ENCODE peak calls at places on chromosomes 3 and 15, in four cellular contexts. C is GM23338, Z is endothelial cell, X is brain microvascular endothelial cell. P is an unnamed sample.

GRCh38 chr3:68973635-68974034 is 39.8 kb downstream of the EOGT start:
- DNase-seq in C (peak), Z (peak), X (no peak), P (no peak)

GRCh38 chr15:51647128-51647562 is 24.6 kb upstream of the DMXL2 start:
- DNase-seq in C (no peak), Z (no peak), X (peak), P (no peak)

GRCh38 chr3:33440328-33440577 is at the start of gene UBP1:
- DNase-seq in C (no peak), Z (peak), X (no peak), P (no peak)

GRCh38 chr15:44489464-44489863 is 47.5 kb upstream of the EIF3J start:
- DNase-seq in C (no peak), Z (no peak), X (peak), P (no peak)

GRCh38 chr3:176514297-176514696 is 683.0 kb downstream of the TBL1XR1 start:
- DNase-seq in C (peak), Z (peak), X (peak), P (no peak)

GRCh38 chr15:78949461-78949860 is 4.6 kb upstream of the CTSH start:
- DNase-seq in C (no peak), Z (no peak), X (no peak), P (no peak)

GRCh38 chr15:45228931-45229330 is 23.1 kb upstream of the SLC28A2 start:
- DNase-seq in C (no peak), Z (no peak), X (no peak), P (no peak)

GRCh38 chr3:175046666-175047065 is 187.5 kb downstream of the NAALADL2 start:
- DNase-seq in C (no peak), Z (no peak), X (no peak), P (no peak)

GRCh38 chr3:69775751-69776150 is 36.5 kb downstream of the MITF start:
- DNase-seq in C (no peak), Z (no peak), X (no peak), P (no peak)

GRCh38 chr3:123503200-123503599 is 54.3 kb upstream of the ADCY5 start:
- DNase-seq in C (peak), Z (no peak), X (no peak), P (no peak)

GRCh38 chr3:40581166-40581565 is 56.4 kb downstream of the ZNF621 start:
- DNase-seq in C (no peak), Z (no peak), X (no peak), P (no peak)

GRCh38 chr3:128497305-128498126 is 4.5 kb upstream of the GATA2 start:
- DNase-seq in C (peak), Z (peak), X (no peak), P (peak)

GRCh38 chr3:129840707-129841360 is 52.7 kb downstream of the TMCC1 start:
- DNase-seq in C (no peak), Z (no peak), X (no peak), P (no peak)

GRCh38 chr3:3800685-3801509 is 1.7 kb downstream of the LRRN1 start:
- DNase-seq in C (peak), Z (peak), X (no peak), P (peak)

GRCh38 chr15:73949496-73949895 is 23.2 kb downstream of the LOXL1 start:
- DNase-seq in C (no peak), Z (no peak), X (no peak), P (no peak)

GRCh38 chr3:111676177-111677021 is 81.3 kb upstream of the ZBED2 start:
- DNase-seq in C (no peak), Z (no peak), X (peak), P (no peak)

GRCh38 chr3:2511356-2511755 is 412.7 kb downstream of the CNTN4 start:
- DNase-seq in C (peak), Z (no peak), X (no peak), P (no peak)

GRCh38 chr3:124467980-124468902 is 262.0 kb upstream of the UMPS start:
- DNase-seq in C (peak), Z (peak), X (peak), P (peak)

GRCh38 chr3:35565048-35565447 is 74.3 kb upstream of the ARPP21 start:
- DNase-seq in C (no peak), Z (no peak), X (no peak), P (no peak)

GRCh38 chr3:11954312-11954934 is 49.8 kb upstream of the SYN2 start:
- DNase-seq in C (no peak), Z (no peak), X (no peak), P (no peak)

GRCh38 chr15:45842151-45842550 is 207.3 kb downstream of the SQOR start:
- DNase-seq in C (no peak), Z (no peak), X (no peak), P (no peak)

GRCh38 chr3:10286596-10287295 is 6.0 kb downstream of the GHRL start:
- DNase-seq in C (peak), Z (no peak), X (peak), P (peak)

GRCh38 chr15:87155771-87156170 is 1076.1 kb downstream of the AGBL1 start:
- DNase-seq in C (no peak), Z (no peak), X (no peak), P (no peak)

GRCh38 chr15:74464216-74464615 is 3.3 kb upstream of the UBL7 start:
- DNase-seq in C (no peak), Z (no peak), X (no peak), P (no peak)

GRCh38 chr3:136343873-136344281 is 93.7 kb downstream of the PCCB start:
- DNase-seq in C (no peak), Z (no peak), X (peak), P (no peak)

GRCh38 chr3:25834346-25834745 is 44.5 kb downstream of the OXSM start:
- DNase-seq in C (no peak), Z (no peak), X (no peak), P (no peak)

GRCh38 chr3:67608034-67608433 is 46.4 kb downstream of the SUCLG2 start:
- DNase-seq in C (no peak), Z (no peak), X (no peak), P (no peak)

GRCh38 chr15:69758810-69759410 is 306.3 kb downstream of the RPLP1 start:
- DNase-seq in C (no peak), Z (no peak), X (peak), P (peak)

GRCh38 chr15:31263751-31264533 is 62.7 kb upstream of the KLF13 start:
- DNase-seq in C (no peak), Z (no peak), X (no peak), P (no peak)

GRCh38 chr15:50764331-50765201 is 940 bp downstream of the SPPL2A start:
- DNase-seq in C (no peak), Z (no peak), X (no peak), P (peak)

GRCh38 chr3:112377418-112378071 is 44.6 kb downstream of the CD200 start:
- DNase-seq in C (peak), Z (no peak), X (peak), P (no peak)

GRCh38 chr3:152047465-152047864 is 174.0 kb downstream of the SUCNR1 start:
- DNase-seq in C (no peak), Z (no peak), X (no peak), P (no peak)

GRCh38 chr3:42732829-42733459 is 30.3 kb upstream of the HHATL start:
- DNase-seq in C (peak), Z (peak), X (no peak), P (no peak)

GRCh38 chr3:148990211-148990610 is 1.1 kb upstream of the GYG1 start:
- DNase-seq in C (no peak), Z (no peak), X (no peak), P (peak)

GRCh38 chr3:145125307-145125706 is 1035.7 kb downstream of the PLOD2 start:
- DNase-seq in C (no peak), Z (no peak), X (peak), P (no peak)

GRCh38 chr15:88908697-88909621 is 4.2 kb downstream of the MFGE8 start:
- DNase-seq in C (no peak), Z (no peak), X (no peak), P (peak)

GRCh38 chr3:181289306-181289705 is 299.8 kb upstream of the DNAJC19 start:
- DNase-seq in C (no peak), Z (no peak), X (no peak), P (no peak)

GRCh38 chr3:56357266-56357665 is 111.0 kb downstream of the ERC2 start:
- DNase-seq in C (peak), Z (no peak), X (no peak), P (no peak)

DNA sequence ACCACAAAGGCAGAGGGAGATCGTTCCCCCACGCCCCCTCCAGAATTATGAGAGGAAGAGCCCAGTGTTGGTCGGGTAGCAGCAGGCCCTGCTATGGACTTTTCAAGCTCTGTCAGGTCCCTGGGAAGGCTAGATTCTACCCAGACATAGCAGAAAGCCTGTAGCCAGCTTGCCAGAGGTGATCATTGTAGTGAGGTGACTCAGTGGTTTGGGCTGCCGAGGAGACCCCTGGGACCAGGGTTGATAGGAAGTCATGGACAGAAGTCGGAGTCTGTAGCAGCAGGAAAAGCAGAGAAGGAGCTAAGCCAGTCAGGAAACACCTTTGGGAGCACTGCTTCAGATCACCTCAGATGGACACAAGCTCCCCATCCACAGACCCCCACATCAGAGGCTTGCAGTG is 67.7 kb downstream of the CCNL1 start:
- DNase-seq in C (no peak), Z (no peak), X (no peak), P (no peak)
- TF ChIP-seq CTCF in C (no peak), Z (no peak), X (no peak), P (no peak)

DNA sequence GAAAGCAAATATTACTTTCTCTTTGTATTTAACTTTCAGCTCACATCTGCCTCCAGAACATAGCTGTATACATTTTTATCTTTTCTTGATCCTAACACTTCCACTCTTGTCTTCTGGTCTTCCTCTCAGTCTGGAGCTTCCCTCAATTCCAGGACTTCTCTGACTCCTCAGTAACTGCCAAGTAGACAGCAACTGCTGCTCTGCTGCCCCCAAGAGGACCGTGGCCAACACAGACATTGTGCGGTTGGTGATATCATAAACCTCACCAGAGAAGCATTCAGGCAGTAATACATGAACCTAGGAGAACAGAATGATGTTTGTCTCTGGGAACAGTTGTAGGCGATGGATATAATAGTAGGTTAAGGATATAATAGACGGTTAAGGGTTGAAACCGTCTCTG is 45.2 kb upstream of the FGF12 start:
- DNase-seq in C (peak), Z (peak), X (peak), P (peak)
- TF ChIP-seq CTCF in C (peak), Z (no peak), X (peak), P (no peak)

GRCh38 chr3:94525039-94525438 is 462.2 kb downstream of the NSUN3 start:
- DNase-seq in C (peak), Z (no peak), X (peak), P (no peak)
- TF ChIP-seq CTCF in C (peak), Z (no peak), X (peak), P (no peak)

DNA sequence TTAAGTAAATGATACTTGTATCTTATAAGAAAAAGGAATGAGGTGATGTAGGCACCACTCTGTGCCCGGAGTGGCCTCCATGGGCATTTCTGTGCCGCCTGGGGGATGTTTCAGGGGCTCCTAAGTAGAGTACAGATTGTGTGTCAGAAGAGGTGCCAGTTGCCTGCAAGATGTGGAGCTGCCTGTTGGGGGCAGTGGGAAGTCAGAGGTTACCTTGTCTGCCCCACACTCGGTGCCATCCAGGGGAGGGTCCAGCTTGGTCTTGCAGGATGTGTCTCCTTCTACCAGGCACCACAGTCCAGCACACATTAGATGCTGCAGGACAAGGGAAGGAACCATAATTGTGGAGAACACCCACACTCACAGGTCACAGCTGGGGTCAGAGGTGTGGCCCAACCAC is 208.8 kb downstream of the ADAMTS17 start:
- DNase-seq in C (peak), Z (no peak), X (no peak), P (no peak)
- TF ChIP-seq CTCF in C (peak), Z (no peak), X (no peak), P (no peak)

GRCh38 chr3:14914777-14915113 is 32.6 kb upstream of the NR2C2 start:
- DNase-seq in C (no peak), Z (no peak), X (no peak), P (no peak)

GRCh38 chr3:14913071-14913925 is 34.1 kb upstream of the NR2C2 start:
- DNase-seq in C (no peak), Z (no peak), X (no peak), P (no peak)

GRCh38 chr3:14918356-14918860 is 29.0 kb upstream of the NR2C2 start:
- DNase-seq in C (no peak), Z (no peak), X (no peak), P (no peak)

GRCh38 chr3:14913926-14914776 is 33.2 kb upstream of the NR2C2 start:
- DNase-seq in C (peak), Z (no peak), X (no peak), P (peak)

DNA sequence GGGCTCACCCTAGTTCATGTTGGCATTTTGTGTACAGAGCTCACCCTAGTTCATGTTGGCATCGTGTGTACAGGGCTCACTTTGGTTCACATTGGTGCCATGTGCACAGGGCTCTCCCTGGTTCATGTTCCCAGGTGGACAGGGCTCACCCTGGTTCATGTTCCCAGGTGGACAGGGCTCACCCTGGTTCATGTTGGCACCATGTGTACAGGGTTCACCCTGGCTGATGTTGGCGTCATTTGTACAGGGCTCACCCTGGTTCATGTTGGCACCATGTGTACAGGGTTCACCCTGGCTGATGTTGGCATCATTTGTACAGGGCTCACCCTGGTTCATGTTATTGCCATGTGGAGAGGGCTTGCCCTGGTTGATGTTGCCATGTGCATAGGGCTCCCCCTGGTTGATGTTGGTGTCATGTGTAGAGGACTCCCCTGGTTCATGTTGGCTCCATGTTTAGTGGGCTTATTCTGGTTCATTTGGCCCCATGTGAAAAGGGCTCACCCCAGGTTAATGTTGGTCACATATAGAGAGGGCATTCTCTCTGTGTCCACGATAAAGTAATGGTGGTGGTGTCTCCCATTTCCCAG is 31.7 kb upstream of the NR2C2 start:
- DNase-seq in C (no peak), Z (no peak), X (no peak), P (peak)
- TF ChIP-seq CTCF in C (peak), Z (no peak), X (peak), P (peak)

DNA sequence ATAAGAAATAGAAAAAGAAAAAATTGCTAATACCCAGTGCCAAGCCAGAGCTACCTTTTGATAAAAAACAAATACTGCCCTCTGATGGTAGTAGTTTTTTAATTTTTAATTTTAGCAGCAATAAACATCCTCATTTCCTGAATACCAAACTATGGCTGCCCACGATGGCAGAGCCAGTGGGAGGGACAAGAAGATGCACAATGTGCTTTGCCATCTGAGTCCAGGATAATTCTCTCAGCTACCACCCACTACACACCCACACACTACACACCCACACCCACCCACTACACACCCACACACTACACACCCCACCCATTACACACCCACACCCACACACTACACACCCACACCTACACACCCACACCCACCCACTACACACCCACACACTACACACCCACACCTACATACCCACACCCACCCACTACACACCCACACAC is 17.8 kb downstream of the CEP19 start:
- DNase-seq in C (no peak), Z (no peak), X (no peak), P (peak)
- TF ChIP-seq CTCF in C (no peak), Z (no peak), X (peak), P (no peak)

GRCh38 chr15:65839354-65839901 is 29.9 kb upstream of the RAB11A start:
- DNase-seq in C (no peak), Z (no peak), X (no peak), P (no peak)

GRCh38 chr15:65835452-65835851 is 33.8 kb upstream of the RAB11A start:
- DNase-seq in C (no peak), Z (no peak), X (no peak), P (no peak)

GRCh38 chr15:65837301-65838283 is 31.7 kb upstream of the RAB11A start:
- DNase-seq in C (no peak), Z (no peak), X (no peak), P (no peak)

GRCh38 chr15:65834603-65835282 is 34.5 kb upstream of the RAB11A start:
- DNase-seq in C (no peak), Z (no peak), X (no peak), P (no peak)

DNA sequence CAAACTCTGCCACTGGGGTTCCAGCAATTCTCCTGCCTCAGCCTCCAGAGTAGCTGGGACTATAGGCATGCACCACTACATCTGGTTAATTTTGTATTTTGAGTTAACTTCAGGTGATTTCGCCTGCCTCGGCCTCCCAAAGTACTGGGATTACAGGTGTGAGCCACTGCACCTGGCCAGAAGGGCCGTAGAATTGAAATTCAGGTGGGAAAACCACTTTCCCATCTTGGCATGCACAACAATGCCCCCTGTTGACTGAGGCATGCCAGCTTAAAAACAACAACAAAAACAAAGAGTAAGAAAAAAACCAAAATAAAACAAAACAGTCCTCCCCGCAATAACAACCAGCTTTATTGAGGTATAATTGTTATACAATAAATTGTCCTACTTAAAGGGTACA is 32.6 kb upstream of the RAB11A start:
- DNase-seq in C (peak), Z (no peak), X (no peak), P (no peak)
- TF ChIP-seq CTCF in C (peak), Z (peak), X (peak), P (peak)

DNA sequence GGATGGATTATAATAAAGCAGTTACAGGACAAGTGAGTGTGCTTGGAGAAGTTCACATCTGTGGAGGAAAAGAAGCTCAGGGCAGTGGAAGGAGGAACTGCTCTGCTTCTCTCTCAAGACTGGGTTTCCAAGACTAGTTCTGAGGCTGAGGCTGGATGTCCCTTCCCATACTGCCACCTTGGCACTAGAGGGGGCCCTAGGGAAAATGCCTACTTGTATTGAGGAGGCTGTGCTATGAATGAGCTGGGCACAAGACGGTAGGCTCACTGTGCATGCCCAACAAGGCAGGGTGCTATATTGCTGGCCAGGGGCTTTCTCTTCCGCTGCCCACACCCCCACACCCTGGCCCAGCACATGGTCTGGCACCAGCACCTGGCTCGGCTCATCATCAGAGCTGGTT is 65.2 kb downstream of the SLCO2A1 start:
- DNase-seq in C (peak), Z (no peak), X (no peak), P (no peak)
- TF ChIP-seq CTCF in C (peak), Z (no peak), X (peak), P (no peak)

GRCh38 chr3:5140230-5140621 is 18.1 kb downstream of the ARL8B start:
- DNase-seq in C (no peak), Z (no peak), X (no peak), P (no peak)

GRCh38 chr3:5136211-5136610 is 14.1 kb downstream of the ARL8B start:
- DNase-seq in C (no peak), Z (no peak), X (no peak), P (no peak)

GRCh38 chr3:5138214-5138981 is 16.3 kb downstream of the ARL8B start:
- DNase-seq in C (no peak), Z (no peak), X (no peak), P (no peak)

GRCh38 chr3:5133689-5134088 is 11.6 kb downstream of the ARL8B start:
- DNase-seq in C (no peak), Z (no peak), X (no peak), P (no peak)

GRCh38 chr3:5136619-5137429 is 14.7 kb downstream of the ARL8B start:
- DNase-seq in C (peak), Z (no peak), X (no peak), P (peak)
- TF ChIP-seq CTCF in C (peak), Z (no peak), X (peak), P (peak)

P was measured in GM13976.